ENCODE peak calls at places on chromosomes 4 and X, in four cellular contexts. One of them, this sample, is unnamed.

GRCh38 chrX:137428251-137428661 is 137.7 kb upstream of the ZIC3 start:
- DNase-seq in HCT116: no peak
- DNase-seq in NB4: no peak
- DNase-seq in endothelial cell of umbilical vein: no peak
- DNase-seq in this sample: no peak

GRCh38 chr4:111775908-111776307 is 369.3 kb upstream of the FAM241A start:
- DNase-seq in HCT116: no peak
- DNase-seq in NB4: no peak
- DNase-seq in endothelial cell of umbilical vein: no peak
- DNase-seq in this sample: no peak

GRCh38 chr4:15173251-15173650 is 171.0 kb downstream of the CPEB2 start:
- DNase-seq in HCT116: no peak
- DNase-seq in NB4: no peak
- DNase-seq in endothelial cell of umbilical vein: no peak
- DNase-seq in this sample: no peak

GRCh38 chrX:45633419-45633818 is 432.7 kb upstream of the DIPK2B start:
- DNase-seq in HCT116: no peak
- DNase-seq in NB4: no peak
- DNase-seq in endothelial cell of umbilical vein: no peak
- DNase-seq in this sample: no peak

GRCh38 chr4:5824227-5824626 is 68.7 kb downstream of the CRMP1 start:
- DNase-seq in HCT116: no peak
- DNase-seq in NB4: no peak
- DNase-seq in endothelial cell of umbilical vein: peak
- DNase-seq in this sample: no peak

GRCh38 chrX:31038585-31039326 is 33.1 kb downstream of the FTHL17 start:
- DNase-seq in HCT116: no peak
- DNase-seq in NB4: peak
- DNase-seq in endothelial cell of umbilical vein: peak
- DNase-seq in this sample: peak

GRCh38 chr4:76969941-76970529 is 20.5 kb downstream of the SEPTIN11 start:
- DNase-seq in HCT116: no peak
- DNase-seq in NB4: no peak
- DNase-seq in endothelial cell of umbilical vein: no peak
- DNase-seq in this sample: no peak

GRCh38 chr4:173505924-173506779 is 23.9 kb downstream of the HAND2 start:
- DNase-seq in HCT116: peak
- DNase-seq in NB4: peak
- DNase-seq in endothelial cell of umbilical vein: peak
- DNase-seq in this sample: peak

GRCh38 chr4:168867128-168867527 is 142.9 kb downstream of the CBR4 start:
- DNase-seq in HCT116: no peak
- DNase-seq in NB4: no peak
- DNase-seq in endothelial cell of umbilical vein: no peak
- DNase-seq in this sample: no peak

GRCh38 chr4:168868044-168868855 is 141.8 kb downstream of the CBR4 start:
- DNase-seq in HCT116: no peak
- DNase-seq in NB4: no peak
- DNase-seq in endothelial cell of umbilical vein: peak
- DNase-seq in this sample: no peak

GRCh38 chr4:168864831-168865541 is 145.1 kb downstream of the CBR4 start:
- DNase-seq in HCT116: no peak
- DNase-seq in NB4: no peak
- DNase-seq in endothelial cell of umbilical vein: no peak
- DNase-seq in this sample: no peak

GRCh38 chr4:168865854-168866253 is 144.2 kb downstream of the CBR4 start:
- DNase-seq in HCT116: no peak
- DNase-seq in NB4: no peak
- DNase-seq in endothelial cell of umbilical vein: no peak
- DNase-seq in this sample: no peak

GRCh38 chr4:168866635-168867034 is 143.4 kb downstream of the CBR4 start:
- DNase-seq in HCT116: no peak
- DNase-seq in NB4: no peak
- DNase-seq in endothelial cell of umbilical vein: no peak
- DNase-seq in this sample: no peak
- TF ChIP-seq POLR2A in HCT116: no peak
- TF ChIP-seq POLR2A in NB4: no peak
- TF ChIP-seq POLR2A in endothelial cell of umbilical vein: no peak
- TF ChIP-seq POLR2A in this sample: no peak

GRCh38 chr4:189941005-189941450 is 356 bp downstream of the FRG1 start:
- DNase-seq in HCT116: no peak
- DNase-seq in NB4: no peak
- DNase-seq in endothelial cell of umbilical vein: no peak
- DNase-seq in this sample: no peak

DNA sequence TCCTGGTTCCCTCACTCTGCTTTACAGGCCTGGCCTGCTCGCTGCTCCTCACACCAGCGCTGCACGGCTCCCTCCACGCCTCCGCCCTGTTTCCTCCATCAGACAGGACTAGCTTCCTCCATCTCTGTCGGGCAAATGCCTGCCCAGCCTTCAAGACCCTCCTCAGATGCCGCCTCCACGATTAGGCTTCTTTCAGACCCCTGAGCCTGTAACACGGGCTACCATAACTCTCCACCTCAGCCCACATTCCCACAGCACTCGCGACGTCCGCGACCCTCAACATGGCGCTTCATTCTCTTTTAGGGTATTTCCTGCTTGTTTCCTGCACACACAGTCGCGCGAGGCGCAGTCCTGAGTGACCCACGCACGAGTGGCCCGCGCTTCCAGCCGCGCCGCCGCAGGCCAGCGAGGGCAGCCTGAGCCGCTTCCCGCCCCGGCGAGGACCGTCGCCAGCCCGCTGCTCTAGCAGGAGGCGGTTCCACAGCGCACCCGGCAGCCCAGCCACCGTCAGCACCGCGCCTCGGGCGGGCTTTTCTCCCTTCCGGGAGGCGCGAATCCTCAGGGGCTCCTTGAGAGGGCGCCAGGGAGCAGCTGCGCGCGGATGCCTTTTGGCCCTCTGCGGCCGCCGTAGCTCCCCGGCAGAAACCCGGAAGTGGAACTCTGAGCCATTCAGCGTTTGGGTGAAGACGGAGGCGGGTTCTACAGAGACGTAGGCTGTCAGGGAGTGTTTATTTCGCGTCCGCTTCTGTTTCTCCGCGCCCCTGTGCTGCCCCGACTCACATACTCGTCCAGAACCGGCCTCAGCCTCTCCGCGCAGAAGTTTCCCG is at the start of gene FRG1:
- DNase-seq in HCT116: peak
- DNase-seq in NB4: peak
- DNase-seq in endothelial cell of umbilical vein: peak
- DNase-seq in this sample: no peak
- TF ChIP-seq POLR2A in HCT116: no peak
- TF ChIP-seq POLR2A in NB4: peak
- TF ChIP-seq POLR2A in endothelial cell of umbilical vein: peak
- TF ChIP-seq POLR2A in this sample: peak

GRCh38 chr4:6928067-6928466 is 18.4 kb downstream of the TBC1D14 start:
- DNase-seq in HCT116: no peak
- DNase-seq in NB4: peak
- DNase-seq in endothelial cell of umbilical vein: no peak
- DNase-seq in this sample: no peak

GRCh38 chr4:6932475-6932874 is 22.8 kb downstream of the TBC1D14 start:
- DNase-seq in HCT116: no peak
- DNase-seq in NB4: no peak
- DNase-seq in endothelial cell of umbilical vein: no peak
- DNase-seq in this sample: no peak

GRCh38 chr4:6929339-6929734 is 19.7 kb downstream of the TBC1D14 start:
- DNase-seq in HCT116: no peak
- DNase-seq in NB4: no peak
- DNase-seq in endothelial cell of umbilical vein: no peak
- DNase-seq in this sample: no peak

GRCh38 chr4:6932918-6933317 is 23.3 kb downstream of the TBC1D14 start:
- DNase-seq in HCT116: no peak
- DNase-seq in NB4: no peak
- DNase-seq in endothelial cell of umbilical vein: no peak
- DNase-seq in this sample: no peak

DNA sequence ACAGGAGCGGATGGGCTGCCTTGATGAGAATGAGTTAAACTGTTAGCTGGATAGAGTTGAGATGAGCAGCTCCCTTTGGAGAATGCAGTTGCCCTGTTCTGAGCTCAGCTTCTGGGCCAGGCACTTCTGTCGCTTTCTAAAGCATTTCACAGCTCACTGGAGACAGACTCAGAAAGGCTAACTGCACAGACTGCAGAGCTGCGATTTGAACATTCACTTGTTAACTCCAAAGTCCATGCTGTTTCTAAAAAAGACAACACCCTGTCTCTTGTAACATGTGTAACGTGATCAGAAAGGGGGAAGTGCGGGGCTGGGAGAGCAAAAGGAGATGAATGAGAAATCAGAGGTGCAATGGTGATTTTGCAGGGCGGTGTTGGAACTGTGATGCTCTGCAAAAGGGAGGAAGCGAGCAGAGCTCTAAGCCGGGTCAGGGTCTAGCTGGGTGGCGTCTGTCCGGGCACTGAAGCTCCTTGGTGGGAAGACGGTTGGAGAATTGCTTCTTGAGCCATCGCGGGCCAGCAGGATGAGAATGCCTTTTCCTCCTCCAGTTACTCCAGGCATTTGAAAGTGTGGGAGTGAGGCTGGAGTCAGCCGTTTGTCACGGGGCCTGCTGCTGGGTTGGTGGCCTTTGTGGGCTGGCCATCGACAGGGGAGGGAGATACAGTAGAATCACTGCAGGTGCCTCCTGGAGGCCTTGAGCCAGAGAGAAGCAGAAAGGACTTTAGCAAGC is 20.3 kb downstream of the TBC1D14 start:
- DNase-seq in HCT116: no peak
- DNase-seq in NB4: peak
- DNase-seq in endothelial cell of umbilical vein: no peak
- DNase-seq in this sample: no peak
- TF ChIP-seq POLR2A in HCT116: no peak
- TF ChIP-seq POLR2A in NB4: no peak
- TF ChIP-seq POLR2A in endothelial cell of umbilical vein: no peak
- TF ChIP-seq POLR2A in this sample: no peak

GRCh38 chr4:109434007-109434792 is 585 bp downstream of the SEC24B start:
- DNase-seq in HCT116: no peak
- DNase-seq in NB4: peak
- DNase-seq in endothelial cell of umbilical vein: peak
- DNase-seq in this sample: peak

GRCh38 chr4:109434793-109435080 is 1.1 kb downstream of the SEC24B start:
- DNase-seq in HCT116: no peak
- DNase-seq in NB4: no peak
- DNase-seq in endothelial cell of umbilical vein: no peak
- DNase-seq in this sample: no peak

GRCh38 chr4:109432203-109432602 is 1.4 kb upstream of the SEC24B start:
- DNase-seq in HCT116: no peak
- DNase-seq in NB4: no peak
- DNase-seq in endothelial cell of umbilical vein: no peak
- DNase-seq in this sample: no peak

GRCh38 chr4:109432676-109433075 is 939 bp upstream of the SEC24B start:
- DNase-seq in HCT116: no peak
- DNase-seq in NB4: peak
- DNase-seq in endothelial cell of umbilical vein: peak
- DNase-seq in this sample: peak

DNA sequence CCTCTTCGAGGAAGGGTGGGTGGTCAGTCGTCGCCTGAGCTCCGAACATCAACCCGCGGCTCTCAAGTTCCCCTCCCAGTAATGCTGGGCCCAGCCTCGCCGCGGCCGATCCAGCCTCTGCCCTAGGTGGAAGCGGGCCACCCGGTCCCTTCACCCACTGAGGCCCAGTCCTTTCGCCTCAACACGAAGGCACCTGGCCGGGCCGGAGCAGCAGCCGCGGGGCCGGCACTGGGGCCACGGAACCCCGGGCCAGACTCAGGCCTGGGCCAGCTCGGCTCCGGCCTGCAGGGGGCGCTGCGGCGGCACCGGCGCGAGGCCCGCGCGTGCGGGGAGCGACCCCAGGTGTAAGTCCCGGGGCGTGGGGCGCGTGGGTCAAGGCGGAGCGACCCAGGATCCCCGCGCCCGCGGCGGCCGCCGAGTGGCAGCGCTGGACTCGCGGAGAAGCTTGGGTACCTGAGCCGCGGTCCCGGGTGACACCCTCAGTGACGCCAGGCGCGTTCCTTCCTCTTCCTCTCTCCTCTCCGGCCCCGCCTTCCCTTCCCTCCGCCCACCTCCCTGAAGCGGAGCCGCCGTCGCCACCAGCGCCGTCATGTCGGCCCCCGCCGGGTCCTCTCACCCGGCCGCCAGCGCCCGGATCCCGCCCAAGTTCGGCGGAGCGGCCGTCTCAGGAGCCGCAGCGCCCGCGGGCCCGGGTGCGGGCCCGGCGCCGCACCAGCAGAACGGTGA is at the start of gene SEC24B:
- DNase-seq in HCT116: peak
- DNase-seq in NB4: peak
- DNase-seq in endothelial cell of umbilical vein: peak
- DNase-seq in this sample: peak
- TF ChIP-seq POLR2A in HCT116: peak
- TF ChIP-seq POLR2A in NB4: peak
- TF ChIP-seq POLR2A in endothelial cell of umbilical vein: peak
- TF ChIP-seq POLR2A in this sample: peak

DNA sequence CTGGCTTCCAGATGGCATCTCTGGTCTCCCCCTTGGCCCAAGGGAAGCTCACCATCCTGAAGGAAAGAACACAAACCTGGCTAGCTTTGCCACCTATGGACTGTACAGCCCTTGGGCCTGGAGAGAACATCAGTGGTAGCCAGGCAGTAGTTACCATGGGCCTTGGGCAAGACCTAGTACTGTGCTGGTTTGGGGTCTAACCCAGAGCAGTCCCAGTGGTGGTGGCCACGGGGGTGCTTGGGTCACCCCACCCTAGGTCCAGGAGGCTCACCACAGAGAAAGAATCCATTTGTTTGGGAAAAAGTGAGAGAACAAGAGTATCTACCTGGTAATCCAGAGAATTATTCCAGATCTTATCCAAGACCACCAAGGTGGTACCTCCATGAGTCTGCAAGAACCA is 290.7 kb upstream of the PPP1R2C start:
- DNase-seq in HCT116: no peak
- DNase-seq in NB4: no peak
- DNase-seq in endothelial cell of umbilical vein: no peak
- DNase-seq in this sample: no peak
- TF ChIP-seq POLR2A in HCT116: no peak
- TF ChIP-seq POLR2A in NB4: no peak
- TF ChIP-seq POLR2A in endothelial cell of umbilical vein: no peak
- TF ChIP-seq POLR2A in this sample: no peak

DNA sequence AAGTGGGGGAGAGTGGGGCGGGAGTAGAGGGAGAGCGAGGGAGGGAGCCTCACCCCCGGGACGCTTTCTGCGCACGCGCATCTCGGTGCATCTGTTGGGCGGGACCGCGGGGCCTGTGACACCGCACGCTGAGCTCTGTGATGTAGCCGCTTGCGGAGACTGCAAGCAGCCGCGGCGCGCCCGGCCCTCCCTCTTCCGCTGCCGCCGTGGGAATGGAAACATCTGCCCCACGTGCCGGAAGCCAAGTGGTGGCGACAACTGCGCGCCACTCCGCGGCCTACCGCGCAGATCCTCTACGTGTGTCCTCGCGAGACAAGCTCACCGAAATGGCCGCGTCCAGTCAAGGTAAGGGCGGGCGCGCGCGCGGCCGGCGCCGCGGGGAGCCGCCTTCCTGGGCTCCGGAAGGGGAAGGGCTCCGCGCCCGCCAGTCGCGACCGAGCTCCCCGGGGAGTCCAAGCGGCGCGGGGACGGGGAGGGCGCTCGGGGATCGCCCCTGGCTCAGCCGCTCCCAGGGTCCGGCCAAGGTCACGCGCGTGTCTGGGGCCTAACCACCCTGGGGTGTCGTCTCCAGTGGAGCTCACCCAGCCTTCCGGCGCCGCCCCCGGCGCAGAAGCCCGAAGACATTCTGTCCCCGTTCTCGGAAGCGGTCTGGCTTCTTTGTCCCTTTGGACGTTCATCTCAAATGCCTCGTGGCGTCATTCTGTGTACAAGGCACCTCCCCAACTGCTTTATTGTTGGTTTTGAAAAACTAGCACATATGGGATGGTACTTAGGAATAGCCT is at the start of gene FUNDC2:
- DNase-seq in HCT116: peak
- DNase-seq in NB4: peak
- DNase-seq in endothelial cell of umbilical vein: peak
- DNase-seq in this sample: peak
- TF ChIP-seq POLR2A in HCT116: peak
- TF ChIP-seq POLR2A in NB4: peak
- TF ChIP-seq POLR2A in endothelial cell of umbilical vein: no peak
- TF ChIP-seq POLR2A in this sample: peak